ENCODE peak calls at places on chromosomes 4 and X, in five cellular contexts. D is lung, W is ovary, F is gastrocnemius medialis, P is uterus. M is an unnamed sample. For H3K4me1, the result is how much of the 10 kb centered on the place peaks cover.

GRCh38 chrX:7270018-7270417 is 122.1 kb upstream of the PUDP start:
- DNase-seq in D (no peak), P (no peak), F (no peak), W (no peak), M (no peak)

GRCh38 chrX:134949271-134949670 is 41.5 kb upstream of the SMIM10 start:
- DNase-seq in D (no peak), P (no peak), W (no peak), F (no peak), M (no peak)

GRCh38 chrX:334331-334891 is 15.8 kb upstream of the GTPBP6 start:
- DNase-seq in D (no peak), P (no peak), W (peak), F (no peak), M (peak)

GRCh38 chrX:153226344-153227190 is 47.5 kb downstream of the MAGEA1 start:
- DNase-seq in D (peak), W (peak), P (peak), F (no peak), M (no peak)

GRCh38 chr4:161990721-161991120 is 173.1 kb downstream of the FSTL5 start:
- DNase-seq in P (no peak), F (no peak), W (no peak), D (no peak), M (no peak)

GRCh38 chr4:4752576-4753401 is 106.7 kb upstream of the MSX1 start:
- DNase-seq in D (no peak), F (no peak), P (no peak), W (no peak), M (no peak)

GRCh38 chr4:30717208-30718020 is 2.8 kb upstream of the PCDH7 start:
- DNase-seq in P (peak), W (peak), F (no peak), D (peak), M (peak)

GRCh38 chr4:31538877-31539276 is 818.7 kb downstream of the PCDH7 start:
- DNase-seq in P (no peak), W (no peak), F (no peak), D (no peak), M (no peak)

GRCh38 chr4:183961772-183962171 is 56.7 kb downstream of the STOX2 start:
- DNase-seq in W (no peak), D (no peak), P (no peak), F (no peak), M (no peak)

GRCh38 chr4:54228563-54229501 is at the start of gene PDGFRA:
- DNase-seq in D (peak), W (peak), F (peak), P (peak), M (no peak)

GRCh38 chrX:27186671-27187070 is 276.5 kb downstream of the PPP4R3C start:
- DNase-seq in W (no peak), F (no peak), P (no peak), D (no peak), M (no peak)

GRCh38 chrX:134999469-134999868 is 8.7 kb downstream of the SMIM10 start:
- DNase-seq in D (no peak), F (no peak), P (no peak), W (no peak), M (no peak)

GRCh38 chr4:150140774-150141400 is 62.6 kb downstream of the DCLK2 start:
- DNase-seq in W (no peak), D (no peak), P (no peak), F (no peak), M (no peak)
- H3K4me3 ChIP-seq in W (no peak), D (no peak), P (no peak), F (no peak), M (no peak)

GRCh38 chrX:72532371-72532770 is 40.3 kb downstream of the HDAC8 start:
- DNase-seq in F (no peak), D (no peak), W (no peak), P (no peak), M (no peak)

GRCh38 chrX:72526534-72527508 is 45.8 kb downstream of the HDAC8 start:
- DNase-seq in P (no peak), F (no peak), D (no peak), W (no peak), M (no peak)
- H3K4me1 ChIP-seq in P (under half), F (under half), D (under half), W (under half), M (under half)

DNA sequence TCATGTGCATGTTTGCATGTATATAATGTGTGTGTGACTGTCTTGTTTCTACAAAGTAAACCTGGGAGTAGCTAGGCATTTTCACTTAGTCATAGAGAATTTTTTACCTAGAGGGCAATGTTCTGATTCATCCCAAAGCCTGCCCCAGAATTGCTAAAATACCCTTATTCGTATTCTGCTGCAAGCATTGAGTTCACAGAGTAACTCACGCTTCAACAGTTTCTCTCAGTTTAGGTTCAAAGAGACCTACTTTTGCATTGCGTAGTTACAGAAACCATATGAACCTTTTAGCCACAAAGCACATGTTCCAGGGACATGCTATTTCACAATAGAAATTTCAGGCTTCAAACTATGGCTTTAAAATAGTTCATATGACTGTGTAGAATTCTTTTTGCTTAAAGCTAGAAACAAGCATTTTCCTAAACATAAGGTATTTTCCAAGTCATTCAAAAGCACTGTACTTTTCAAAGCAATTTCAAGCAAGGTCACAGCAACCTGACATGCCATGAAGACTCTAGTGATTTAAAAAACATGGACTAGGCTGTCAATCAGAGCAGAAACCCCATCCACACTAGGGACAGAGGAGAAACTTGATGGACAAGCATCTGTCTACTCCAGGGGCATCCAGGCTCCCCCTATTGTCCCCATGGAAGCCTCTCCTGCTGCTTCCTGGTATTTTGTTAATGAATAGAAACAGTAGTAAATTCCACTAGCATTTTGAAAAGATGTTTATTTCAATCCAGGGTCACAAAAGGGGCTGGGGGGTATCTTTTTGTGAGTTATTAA is 81.5 kb upstream of the MAPK10 start:
- DNase-seq in F (no peak), D (no peak), W (no peak), P (no peak), M (no peak)
- H3K27ac ChIP-seq in F (no peak), D (no peak), W (no peak), P (peak), M (no peak)

DNA sequence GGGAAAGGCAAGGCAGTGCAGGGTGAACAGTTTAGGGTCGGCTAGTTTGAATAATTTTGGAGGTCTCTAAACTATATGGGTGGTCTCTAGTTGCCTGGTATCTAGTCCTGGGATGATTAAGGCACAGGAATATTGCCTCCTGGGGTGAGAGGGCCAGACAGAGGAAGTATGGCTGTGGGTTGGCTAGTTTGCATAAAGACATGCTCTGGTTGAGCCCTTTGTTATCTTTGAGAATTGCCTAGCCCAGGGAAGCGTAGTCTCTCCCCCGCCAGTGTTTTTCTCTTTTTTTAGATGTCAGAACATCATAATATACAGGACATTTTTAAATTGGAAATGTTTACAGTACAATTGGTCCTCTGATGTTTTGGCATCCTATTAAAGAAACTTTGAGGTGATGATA is 163.5 kb downstream of the PWWP3B start:
- DNase-seq in W (no peak), P (no peak), D (no peak), F (no peak), M (no peak)
- H3K4me3 ChIP-seq in W (no peak), P (no peak), D (no peak), F (no peak), M (no peak)

GRCh38 chr4:112284662-112285411 is 867 bp downstream of the TIFA start:
- DNase-seq in W (peak), F (no peak), P (no peak), D (no peak), M (peak)

GRCh38 chr4:112279882-112280315 is 5.8 kb downstream of the TIFA start:
- DNase-seq in D (no peak), W (no peak), P (no peak), F (no peak), M (no peak)

GRCh38 chr4:112284166-112284565 is 1.5 kb downstream of the TIFA start:
- DNase-seq in F (no peak), P (no peak), W (no peak), D (no peak), M (no peak)

GRCh38 chr4:112280657-112281056 is 5.0 kb downstream of the TIFA start:
- DNase-seq in D (no peak), W (no peak), P (no peak), F (no peak), M (no peak)

DNA sequence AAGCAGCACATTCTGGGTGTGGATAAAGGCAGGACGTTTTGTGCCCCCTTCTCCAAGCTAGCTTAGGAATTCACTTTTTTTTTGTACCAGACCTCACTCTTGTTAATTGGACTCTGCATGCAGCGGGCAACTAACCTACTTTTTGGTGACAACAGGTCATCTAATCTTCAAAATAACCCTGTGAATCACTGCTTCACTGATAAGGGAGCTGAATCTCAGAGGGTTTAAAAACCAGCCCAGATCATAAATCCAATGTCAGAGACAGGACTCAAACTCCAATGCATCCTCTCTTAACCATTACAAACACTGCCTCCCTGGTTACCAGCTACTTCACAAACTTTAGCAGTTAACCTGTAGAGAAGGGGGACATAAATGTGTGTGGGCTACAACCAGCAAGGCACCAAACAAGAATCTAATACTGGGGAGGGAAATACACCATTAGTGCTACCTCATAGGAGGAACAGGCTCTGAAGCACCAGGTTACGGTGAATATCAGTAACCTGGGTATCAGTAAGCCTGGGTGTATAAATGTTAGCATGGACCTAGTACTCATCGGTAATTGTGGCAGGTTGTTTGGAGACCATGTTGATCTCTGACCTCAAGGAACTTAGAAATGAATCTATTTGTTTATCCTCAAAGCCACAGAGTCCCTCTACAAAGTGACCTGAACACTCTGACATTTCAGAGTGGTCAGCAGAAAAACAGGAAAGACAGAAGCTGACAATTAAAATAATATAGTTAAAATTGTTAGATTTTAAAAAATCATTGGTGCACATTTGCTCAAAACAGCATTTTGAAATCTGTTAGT is 2.6 kb downstream of the TIFA start:
- DNase-seq in D (no peak), W (no peak), P (no peak), F (no peak), M (no peak)
- H3K4me1 ChIP-seq in D (under half), W (under half), P (under half), F (under half), M (under half)

GRCh38 chr4:76435689-76436176 is 704 bp downstream of the SHROOM3 start:
- DNase-seq in D (no peak), P (no peak), W (no peak), F (no peak), M (no peak)
- H3K27ac ChIP-seq in D (no peak), P (no peak), W (no peak), F (no peak), M (no peak)

GRCh38 chr4:140252144-140252741 is 98.3 kb upstream of the MAML3 start:
- DNase-seq in F (no peak), D (no peak), W (peak), P (peak), M (peak)
- H3K4me3 ChIP-seq in F (peak), D (no peak), W (peak), P (peak), M (peak)

GRCh38 chr4:37138789-37139188 is 105.8 kb upstream of the NWD2 start:
- DNase-seq in P (no peak), D (no peak), F (no peak), W (no peak), M (no peak)
- H3K4me1 ChIP-seq in P (under half), D (under half), F (under half), W (under half), M (under half)

DNA sequence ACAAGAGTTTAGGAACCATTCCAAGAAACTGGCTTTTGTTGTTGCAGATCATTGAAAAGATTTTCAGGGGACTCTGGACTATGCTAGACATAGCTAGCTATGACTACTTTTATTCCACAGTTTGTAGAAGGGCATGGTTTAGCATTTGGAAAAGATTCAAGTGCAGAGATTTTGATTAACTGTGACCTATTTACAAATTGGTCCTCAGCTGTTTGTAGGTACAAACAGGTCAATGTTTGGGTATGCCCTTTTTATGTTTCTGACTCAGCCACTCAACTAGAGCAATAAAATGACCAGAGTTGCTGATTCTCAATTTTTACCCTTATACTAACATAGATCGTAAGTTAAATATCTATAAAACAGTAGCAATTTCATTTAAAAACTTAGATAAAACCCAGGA is 46.7 kb downstream of the IGFBP7 start:
- DNase-seq in P (no peak), F (no peak), W (no peak), D (no peak), M (no peak)
- H3K27ac ChIP-seq in P (peak), F (no peak), W (no peak), D (no peak), M (no peak)

GRCh38 chr4:77697860-77698599 is 92.4 kb downstream of the CXCL13 start:
- DNase-seq in P (no peak), F (peak), W (no peak), D (peak), M (peak)
- H3K4me3 ChIP-seq in P (no peak), F (peak), W (no peak), D (no peak), M (no peak)

M was measured in pancreas.